ENCODE peak calls at places on chromosomes 4 and X, in ten cellular contexts. L, G, D, Y, N, C, Q, A, B and S are unnamed samples.

GRCh38 chr4:112130903-112131302 is 14.4 kb upstream of the FAM241A start:
- DNase-seq in L (peak; percentile 18), G (no peak), D (no peak), Y (no peak), N (no peak), C (no peak), Q (no peak), A (no peak), B (no peak), S (no peak)

GRCh38 chr4:118969359-118969758 is 80.7 kb downstream of the SYNPO2 start:
- DNase-seq in L (peak; percentile 19), G (no peak), D (peak; percentile 61), Y (peak; percentile 44), N (peak; percentile 4), C (peak; percentile 86), Q (peak; percentile 74), A (peak; percentile 77), B (no peak), S (no peak)

GRCh38 chr4:118761387-118762016 is 74.4 kb downstream of the SEC24D start:
- DNase-seq in L (no peak), G (no peak), D (no peak), Y (no peak), N (no peak), C (no peak), Q (no peak), A (no peak), B (no peak), S (no peak)

GRCh38 chr4:41203169-41203568 is 11.2 kb downstream of the APBB2 start:
- DNase-seq in L (no peak), G (no peak), D (no peak), Y (no peak), N (no peak), C (no peak), Q (no peak), A (peak; percentile 73), B (no peak), S (no peak)

GRCh38 chrX:39152106-39152649 is 350.9 kb downstream of the MID1IP1 start:
- DNase-seq in L (peak; percentile 77), G (no peak), D (peak; percentile 65), Y (peak; percentile 54), N (peak; percentile 51), C (no peak), Q (no peak), A (peak; percentile 11), B (peak; percentile 66), S (peak; percentile 53)

GRCh38 chrX:21004835-21005234 is 369.4 kb upstream of the CNKSR2 start:
- DNase-seq in L (no peak), G (no peak), D (no peak), Y (no peak), N (no peak), C (no peak), Q (no peak), A (peak; percentile 53), B (no peak), S (no peak)

GRCh38 chrX:9379697-9380551 is 84.9 kb upstream of the TBL1X start:
- DNase-seq in L (no peak), G (no peak), D (no peak), Y (peak; percentile 62), N (no peak), C (no peak), Q (no peak), A (peak; percentile 63), B (no peak), S (no peak)

GRCh38 chr4:8506373-8507250 is 66.0 kb downstream of the TRMT44 start:
- DNase-seq in L (peak; percentile 49), G (no peak), D (no peak), Y (peak; percentile 21), N (no peak), C (peak; percentile 65), Q (peak; percentile 74), A (no peak), B (no peak), S (no peak)

GRCh38 chr4:2441393-2442174 is 22.8 kb downstream of the CFAP99 start:
- DNase-seq in L (peak; percentile 95), G (no peak), D (peak; percentile 83), Y (peak; percentile 63), N (peak; percentile 90), C (no peak), Q (no peak), A (peak; percentile 69), B (peak; percentile 57), S (peak; percentile 94)

GRCh38 chrX:3461824-3462508 is 115.5 kb upstream of the MXRA5 start:
- DNase-seq in L (no peak), G (no peak), D (no peak), Y (no peak), N (no peak), C (no peak), Q (no peak), A (no peak), B (no peak), S (no peak)

GRCh38 chr4:112514449-112515277 is 1.3 kb downstream of the NEUROG2 start:
- DNase-seq in L (peak; percentile 60), G (no peak), D (peak; percentile 64), Y (no peak), N (peak; percentile 26), C (no peak), Q (no peak), A (no peak), B (peak; percentile 31), S (peak; percentile 70)

GRCh38 chrX:121831601-121832000 is 784.2 kb downstream of the GLUD2 start:
- DNase-seq in L (no peak), G (no peak), D (no peak), Y (no peak), N (no peak), C (no peak), Q (no peak), A (peak; percentile 10), B (no peak), S (no peak)

GRCh38 chrX:39162322-39162721 is 361.1 kb downstream of the MID1IP1 start:
- DNase-seq in L (peak; percentile 26), G (no peak), D (no peak), Y (peak; percentile 64), N (no peak), C (no peak), Q (no peak), A (no peak), B (peak; percentile 29), S (no peak)

GRCh38 chrX:45505214-45505613 is 304.5 kb upstream of the DIPK2B start:
- DNase-seq in L (no peak), G (no peak), D (no peak), Y (no peak), N (no peak), C (no peak), Q (no peak), A (peak; percentile 73), B (no peak), S (no peak)

GRCh38 chr4:98682719-98683118 is 24.3 kb upstream of the TSPAN5 start:
- DNase-seq in L (no peak), G (no peak), D (peak; percentile 14), Y (no peak), N (no peak), C (no peak), Q (no peak), A (peak; percentile 22), B (no peak), S (no peak)

GRCh38 chr4:126890994-126891393 is 741.8 kb upstream of the INTU start:
- DNase-seq in L (no peak), G (no peak), D (no peak), Y (no peak), N (no peak), C (peak; percentile 13), Q (no peak), A (peak; percentile 4), B (no peak), S (no peak)

GRCh38 chr4:80471701-80472100 is 136.2 kb downstream of the CFAP299 start:
- DNase-seq in L (peak; percentile 59), G (no peak), D (no peak), Y (peak; percentile 60), N (peak; percentile 41), C (no peak), Q (no peak), A (no peak), B (no peak), S (no peak)

GRCh38 chr4:187929024-187929423 is 66.5 kb upstream of the ZFP42 start:
- DNase-seq in L (peak; percentile 69), G (no peak), D (peak; percentile 20), Y (no peak), N (no peak), C (no peak), Q (no peak), A (peak; percentile 6), B (peak; percentile 3), S (no peak)

DNA sequence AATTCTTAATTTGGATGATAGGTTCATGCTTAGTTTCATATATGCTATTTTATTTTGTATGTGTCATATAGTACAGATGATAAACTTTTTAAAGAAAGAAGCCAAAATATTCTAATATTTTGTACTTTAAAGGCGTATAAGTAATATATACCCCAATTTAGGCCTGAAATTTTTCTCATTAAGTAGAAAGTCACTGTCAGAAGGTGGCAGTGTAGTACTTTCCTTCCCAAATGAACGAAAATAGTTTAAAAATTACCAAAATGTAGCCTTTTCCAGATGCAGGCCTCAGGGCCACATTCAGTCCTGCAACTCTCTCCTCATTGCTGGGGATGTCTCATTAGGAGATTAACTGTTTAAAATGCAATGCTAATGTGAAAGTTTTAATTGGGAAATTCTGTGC is 1263.6 kb downstream of the C4orf33 start:
- DNase-seq in L (no peak), G (no peak), D (peak; percentile 16), Y (no peak), N (peak; percentile 56), C (no peak), Q (no peak), A (peak; percentile 76), B (no peak), S (no peak)
- TF ChIP-seq CTCF in L (no peak), G (peak; percentile 30), D (peak; percentile 75), Y (no peak), N (peak; percentile 84), C (no peak), Q (no peak), A (peak; percentile 60), B (peak; percentile 59), S (no peak)

GRCh38 chr4:22515145-22515887 is 550 bp downstream of the ADGRA3 start:
- DNase-seq in L (peak; percentile 59), G (no peak), D (peak; percentile 86), Y (peak; percentile 78), N (no peak), C (peak; percentile 68), Q (peak; percentile 60), A (peak; percentile 63), B (peak; percentile 56), S (peak; percentile 58)
- TF ChIP-seq CTCF in L (no peak), G (peak; percentile 17), D (no peak), Y (no peak), N (no peak), C (no peak), Q (no peak), A (no peak), B (peak; percentile 17), S (no peak)

DNA sequence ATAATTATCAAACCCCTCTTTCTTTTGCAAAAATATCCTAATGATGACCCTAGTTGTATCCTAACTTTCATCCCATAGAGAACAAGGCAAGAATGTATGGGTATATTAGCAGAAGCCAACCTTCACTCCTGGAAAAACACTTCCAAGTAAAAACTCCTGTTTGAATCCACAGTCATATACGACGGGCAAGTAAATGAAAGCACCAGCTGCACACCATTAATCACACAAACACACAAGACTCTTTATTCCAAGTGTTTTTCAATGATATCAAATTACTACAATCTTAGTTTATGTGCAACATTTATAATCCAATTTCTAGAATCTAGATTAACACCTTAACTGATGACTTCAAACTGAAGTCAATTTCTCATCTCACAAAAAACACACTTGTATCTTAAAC is 22.9 kb downstream of the ACSL4 start:
- DNase-seq in L (no peak), G (no peak), D (no peak), Y (no peak), N (no peak), C (no peak), Q (no peak), A (no peak), B (no peak), S (no peak)
- TF ChIP-seq CTCF in L (no peak), G (no peak), D (no peak), Y (no peak), N (no peak), C (no peak), Q (no peak), A (no peak), B (no peak), S (no peak)

GRCh38 chrX:143669395-143669794 is 33.5 kb upstream of the SLITRK4 start:
- DNase-seq in L (no peak), G (no peak), D (no peak), Y (no peak), N (no peak), C (no peak), Q (no peak), A (peak; percentile 26), B (no peak), S (no peak)
- TF ChIP-seq CTCF in L (no peak), G (no peak), D (peak; percentile 54), Y (no peak), N (peak; percentile 40), C (no peak), Q (no peak), A (peak; percentile 30), B (peak; percentile 41), S (no peak)